ENCODE peak calls at places on chromosome 19, in seven cellular contexts. J is heart left ventricle, Q is Peyer's patch, L is H1, N is uterus, Z is ovary, W is A549. P is an unnamed sample.

GRCh38 chr19:50724522-50725217 is 1.5 kb downstream of the CLEC11A start:
- DNase-seq in J (peak; percentile 98), Q (peak; percentile 97), L (peak; percentile 99), N (peak; percentile 100), Z (peak; percentile 100), W (peak; percentile 99), P (peak; percentile 92)

GRCh38 chr19:48739400-48739825 is 997 bp downstream of the RASIP1 start:
- DNase-seq in J (peak; percentile 65), Q (no peak), L (no peak), N (no peak), Z (no peak), W (no peak), P (no peak)

GRCh38 chr19:47398707-47399106 is 20.6 kb downstream of the MEIS3 start:
- DNase-seq in J (no peak), Q (no peak), L (no peak), N (no peak), Z (no peak), W (no peak), P (no peak)

GRCh38 chr19:40143612-40144011 is 47.6 kb upstream of the MAP3K10 start:
- DNase-seq in J (no peak), Q (peak; percentile 57), L (no peak), N (no peak), Z (no peak), W (no peak), P (no peak)

GRCh38 chr19:36436531-36436930 is 18.1 kb upstream of the ZFP82 start:
- DNase-seq in J (no peak), Q (no peak), L (no peak), N (no peak), Z (no peak), W (no peak), P (no peak)

GRCh38 chr19:15296353-15296752 is 36.0 kb downstream of the BRD4 start:
- DNase-seq in J (no peak), Q (no peak), L (no peak), N (no peak), Z (no peak), W (no peak), P (no peak)

GRCh38 chr19:46016426-46017094 is 6.3 kb downstream of the PGLYRP1 start:
- DNase-seq in J (peak; percentile 89), Q (peak; percentile 91), L (no peak), N (peak; percentile 82), Z (peak; percentile 86), W (peak; percentile 84), P (peak; percentile 84)

GRCh38 chr19:50189326-50189725 is 14.1 kb upstream of the MYH14 start:
- DNase-seq in J (no peak), Q (no peak), L (no peak), N (no peak), Z (no peak), W (no peak), P (no peak)

GRCh38 chr19:21907516-21907915 is 71.5 kb upstream of the ZNF43 start:
- DNase-seq in J (no peak), Q (no peak), L (no peak), N (no peak), Z (no peak), W (no peak), P (no peak)

DNA sequence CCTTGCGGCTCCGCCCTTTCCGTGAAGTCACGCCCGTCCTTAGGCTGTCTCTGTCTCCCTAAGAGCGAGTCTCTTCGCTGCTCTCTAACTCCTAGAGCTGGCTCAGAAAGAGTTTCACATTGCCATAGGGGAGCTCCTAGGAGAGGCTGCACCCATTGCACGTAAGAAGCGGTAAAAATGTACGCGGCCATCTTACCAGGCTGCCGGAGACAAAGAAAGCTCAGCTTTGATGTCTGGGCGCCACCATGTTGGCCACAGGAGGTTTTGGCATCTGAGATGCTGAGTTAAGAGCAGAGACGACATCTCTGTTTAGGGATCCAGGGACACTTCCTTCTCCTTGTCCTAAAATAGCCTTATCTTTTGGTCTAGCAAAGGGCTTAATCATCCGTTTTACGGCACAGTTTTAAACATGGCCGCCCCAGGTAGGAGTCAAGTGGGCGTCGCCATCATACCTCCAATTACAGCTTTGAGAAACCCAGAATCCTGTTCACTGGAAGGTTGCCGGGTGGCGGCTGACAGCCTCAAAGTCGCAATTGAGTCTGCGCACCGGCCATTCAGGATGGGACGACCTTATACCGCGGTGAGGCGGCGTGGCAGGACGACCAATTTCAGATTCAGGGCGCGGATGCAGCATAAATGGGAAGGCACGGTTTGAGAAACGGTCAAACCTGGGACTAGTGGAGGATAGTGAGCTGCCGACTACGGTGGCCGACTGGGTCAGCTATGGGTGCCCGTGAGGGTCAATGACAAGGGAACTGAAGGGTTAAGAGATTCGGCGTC is at the start of gene ZNF793:
- DNase-seq in J (peak; percentile 87), Q (peak; percentile 91), L (peak; percentile 68), N (peak; percentile 81), Z (peak; percentile 89), W (no peak), P (peak; percentile 59)
- TF ChIP-seq POLR2A in J (peak; percentile 13), Q (no peak), L (peak; percentile 76), N (peak; percentile 19), Z (peak; percentile 11), W (no peak), P (no peak)

GRCh38 chr19:35315883-35316282 is 13.1 kb upstream of the CD22 start:
- DNase-seq in J (peak; percentile 20), Q (no peak), L (no peak), N (no peak), Z (no peak), W (no peak), P (no peak)

GRCh38 chr19:35320285-35320706 is 8.7 kb upstream of the CD22 start:
- DNase-seq in J (peak; percentile 43), Q (no peak), L (no peak), N (no peak), Z (no peak), W (no peak), P (no peak)

GRCh38 chr19:35316560-35316959 is 12.4 kb upstream of the CD22 start:
- DNase-seq in J (peak; percentile 27), Q (peak; percentile 63), L (no peak), N (no peak), Z (no peak), W (no peak), P (no peak)

GRCh38 chr19:35317464-35318043 is 11.4 kb upstream of the CD22 start:
- DNase-seq in J (no peak), Q (no peak), L (no peak), N (no peak), Z (no peak), W (no peak), P (no peak)

DNA sequence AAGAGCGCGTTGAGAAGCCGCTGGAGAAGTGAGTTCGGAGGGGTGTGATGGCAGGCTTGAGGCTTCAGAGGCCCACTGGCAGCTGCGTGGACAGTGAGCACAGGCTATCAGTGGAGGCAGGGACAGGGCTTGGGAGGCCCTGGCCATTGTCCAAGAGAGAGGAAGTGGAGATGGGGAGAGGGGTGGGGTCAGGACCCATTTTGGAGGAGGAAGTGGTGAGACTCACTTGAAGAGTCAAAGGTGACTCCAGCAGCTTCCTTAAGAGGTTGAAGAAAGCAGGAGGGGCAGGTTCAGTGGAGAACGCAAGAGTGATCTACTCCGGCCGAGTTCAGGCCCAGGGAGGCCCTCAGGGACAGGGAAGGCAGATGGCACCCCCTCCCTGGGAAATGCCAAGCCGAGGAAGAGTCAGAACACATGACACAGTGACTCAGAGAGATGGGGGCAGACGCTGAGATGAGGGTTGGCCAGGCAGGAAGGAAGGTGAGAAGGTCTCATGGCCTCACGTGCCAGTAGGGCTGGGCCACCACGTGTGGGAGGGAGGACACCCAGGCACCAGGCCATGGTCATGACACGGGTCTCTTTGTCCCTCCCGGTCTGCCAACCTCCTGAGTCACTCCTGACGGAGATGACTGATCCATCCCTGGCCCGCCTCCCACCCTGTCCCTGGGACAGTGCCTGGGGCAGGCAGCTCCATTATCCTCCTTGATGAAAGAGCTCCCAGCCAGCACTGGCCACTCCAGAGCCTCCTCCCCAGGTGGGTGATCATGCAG is 10.1 kb upstream of the CD22 start:
- DNase-seq in J (peak; percentile 81), Q (peak; percentile 65), L (no peak), N (peak; percentile 30), Z (peak; percentile 63), W (peak; percentile 84), P (peak; percentile 67)
- H3K27ac ChIP-seq in J (no peak overlapping the region), Q (no peak overlapping the region), L (no peak overlapping the region), N (peak overlapping the region; percentile 40), Z (peak overlapping the region; percentile 26), W (peak overlapping the region; percentile 70), P (no peak overlapping the region)

DNA sequence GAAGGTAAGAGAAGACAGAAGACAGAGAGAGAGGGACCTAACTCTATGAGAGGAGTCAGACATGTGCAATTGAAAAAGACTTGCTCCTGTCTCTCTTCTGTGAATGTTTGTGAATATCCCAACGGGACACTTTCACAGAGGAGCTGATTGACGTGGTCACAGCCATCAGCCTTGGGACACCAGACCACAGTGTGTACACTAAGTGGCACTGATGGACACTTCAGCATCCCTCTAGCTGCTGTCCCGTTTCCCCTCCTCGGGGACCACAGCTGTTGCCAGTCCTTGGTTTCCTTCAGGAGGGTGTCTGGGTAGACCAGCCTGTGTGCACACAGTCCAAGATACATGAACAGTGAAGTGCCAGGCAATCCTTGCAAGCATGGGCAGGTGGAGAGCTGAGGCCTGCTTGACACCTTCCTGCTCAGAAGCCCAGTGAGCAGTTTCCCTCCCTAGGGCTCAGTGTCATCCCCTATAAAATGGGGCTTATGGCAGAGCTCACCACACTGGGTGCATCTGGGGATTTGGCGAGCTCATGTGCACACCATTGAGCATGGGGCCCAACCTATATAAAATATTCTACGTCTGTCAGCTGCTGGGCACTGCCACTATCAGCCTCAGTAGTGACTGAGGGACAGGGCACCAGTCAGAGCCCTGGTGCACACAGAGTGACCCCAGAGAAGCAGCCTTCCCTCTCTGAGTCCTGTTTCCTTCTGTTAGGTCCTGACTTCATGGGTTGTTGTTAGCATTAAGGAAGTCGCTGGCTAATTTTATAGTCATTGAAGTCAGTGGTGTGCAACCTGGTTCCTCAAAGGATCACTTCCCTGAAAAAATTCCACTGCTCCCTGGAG is 4.3 kb upstream of the USF2 start:
- DNase-seq in J (peak; percentile 34), Q (peak; percentile 41), L (no peak), N (peak; percentile 11), Z (peak; percentile 38), W (no peak), P (no peak)
- TF ChIP-seq POLR2A in J (no peak), Q (no peak), L (no peak), N (no peak), Z (no peak), W (peak; percentile 42), P (no peak)

GRCh38 chr19:10887616-10888367 is 16.4 kb downstream of the CARM1 start:
- DNase-seq in J (no peak), Q (no peak), L (no peak), N (no peak), Z (no peak), W (no peak), P (no peak)
- H3K27ac ChIP-seq in J (no peak overlapping the region), Q (no peak overlapping the region), L (peak overlapping the region; percentile 65), N (no peak overlapping the region), Z (no peak overlapping the region), W (peak overlapping the region; percentile 26), P (no peak overlapping the region)